ENCODE peak calls at places on chromosomes 7 and 10, in seven cellular contexts. Y, L, Q, E, O, U and R are unnamed samples.

GRCh38 chr7:936131-937054 is 18.1 kb downstream of the ADAP1 start:
- DNase-seq in Y (no peak), O (no peak), U (peak; percentile 83), E (no peak), L (peak; percentile 50), Q (peak; percentile 28), R (peak; percentile 36)

GRCh38 chr10:103295391-103296044 is 18.6 kb downstream of the INA start:
- DNase-seq in Y (no peak), Q (peak; percentile 90), O (no peak), U (no peak), E (no peak), L (no peak), R (peak; percentile 62)

GRCh38 chr10:113525713-113526112 is 27.1 kb upstream of the HABP2 start:
- DNase-seq in L (no peak), O (no peak), Y (no peak), U (no peak), Q (no peak), E (no peak), R (no peak)

GRCh38 chr10:97320480-97321031 is 1.5 kb downstream of the FRAT1 start:
- DNase-seq in E (no peak), Y (no peak), L (no peak), O (peak; percentile 34), U (peak; percentile 20), Q (no peak), R (no peak)

GRCh38 chr10:67011480-67011879 is 85.6 kb downstream of the LRRTM3 start:
- DNase-seq in O (no peak), E (no peak), Y (no peak), L (no peak), Q (no peak), U (no peak), R (no peak)

GRCh38 chr7:98852826-98853225 is 17.0 kb downstream of the TMEM130 start:
- DNase-seq in U (peak; percentile 94), Y (no peak), O (no peak), L (peak; percentile 72), E (no peak), Q (peak; percentile 54), R (no peak)

GRCh38 chr7:98879198-98879988 is 1.1 kb downstream of the TRRAP start:
- DNase-seq in E (no peak), U (peak; percentile 63), O (peak; percentile 49), Y (no peak), L (peak; percentile 74), Q (peak; percentile 17), R (peak; percentile 41)

GRCh38 chr7:121451367-121452073 is 55.4 kb upstream of the FAM3C start:
- DNase-seq in U (no peak), Y (no peak), E (no peak), L (no peak), O (no peak), Q (no peak), R (no peak)

GRCh38 chr7:12220321-12221046 is 9.4 kb downstream of the TMEM106B start:
- DNase-seq in U (no peak), O (no peak), E (no peak), Y (no peak), Q (no peak), L (no peak), R (no peak)

GRCh38 chr10:27995311-27995710 is 3.6 kb downstream of the ODAD2 start:
- DNase-seq in Y (no peak), U (peak; percentile 23), O (no peak), L (peak; percentile 27), Q (no peak), E (peak; percentile 11), R (no peak)

GRCh38 chr7:2761801-2762497 is 73.9 kb downstream of the AMZ1 start:
- DNase-seq in E (no peak), O (no peak), Q (no peak), Y (no peak), U (peak; percentile 92), L (no peak), R (no peak)

GRCh38 chr10:98320476-98321202 is 52.6 kb upstream of the LOXL4 start:
- DNase-seq in E (no peak), L (no peak), Q (no peak), U (no peak), Y (no peak), O (no peak), R (no peak)

GRCh38 chr10:109892885-109893284 is 30.4 kb downstream of the XPNPEP1 start:
- DNase-seq in Q (no peak), L (no peak), Y (no peak), E (peak; percentile 36), O (peak; percentile 35), U (no peak), R (no peak)

GRCh38 chr10:4199196-4199595 is 414.2 kb upstream of the KLF6 start:
- DNase-seq in E (no peak), U (no peak), L (no peak), Y (no peak), Q (no peak), O (no peak), R (no peak)

GRCh38 chr7:91657386-91658120 is 222.9 kb downstream of the MTERF1 start:
- DNase-seq in Y (no peak), O (no peak), Q (no peak), U (peak; percentile 3), E (no peak), L (peak; percentile 88), R (peak; percentile 1)

GRCh38 chr7:815284-816216 is 16.7 kb upstream of the SUN1 start:
- DNase-seq in Q (no peak), U (peak; percentile 66), O (peak; percentile 94), L (peak; percentile 91), E (peak; percentile 80), Y (peak; percentile 80), R (peak; percentile 68)

GRCh38 chr7:91710896-91711295 is 169.6 kb downstream of the MTERF1 start:
- DNase-seq in U (no peak), Q (no peak), L (no peak), Y (no peak), E (no peak), O (no peak), R (no peak)

GRCh38 chr10:75528392-75528791 is 97.0 kb downstream of the LRMDA start:
- DNase-seq in Q (no peak), U (peak; percentile 15), Y (no peak), O (no peak), L (no peak), E (no peak), R (no peak)

GRCh38 chr10:49360271-49361177 is 35.4 kb downstream of the DRGX start:
- DNase-seq in U (peak; percentile 4), Y (no peak), E (no peak), O (peak; percentile 46), L (peak; percentile 86), Q (no peak), R (no peak)

GRCh38 chr10:93954726-93955363 is 38.9 kb upstream of the PLCE1 start:
- DNase-seq in L (no peak), O (no peak), Q (peak; percentile 78), Y (no peak), U (no peak), E (no peak), R (peak; percentile 63)

GRCh38 chr7:140923358-140924006 is 1.2 kb downstream of the BRAF start:
- DNase-seq in U (peak; percentile 31), O (no peak), Y (no peak), L (peak; percentile 39), Q (no peak), E (peak; percentile 15), R (peak; percentile 46)

GRCh38 chr7:138980575-138981285 is 459 bp downstream of the KIAA1549 start:
- DNase-seq in U (peak; percentile 25), L (peak; percentile 38), Y (no peak), O (no peak), E (no peak), Q (no peak), R (peak; percentile 24)

GRCh38 chr7:128941323-128941890 is 3.7 kb downstream of the IRF5 start:
- DNase-seq in U (no peak), O (no peak), Y (no peak), Q (no peak), E (no peak), L (no peak), R (no peak)
- H3K9ac ChIP-seq in U (no peak overlapping the region), O (no peak overlapping the region), Y (no peak overlapping the region), Q (no peak overlapping the region), E (no peak overlapping the region), L (no peak overlapping the region), R (no peak overlapping the region)

GRCh38 chr7:25093268-25093802 is 31.7 kb downstream of the CYCS start:
- DNase-seq in E (peak; percentile 57), Y (no peak), O (peak; percentile 85), Q (peak; percentile 70), L (peak; percentile 89), U (peak; percentile 95), R (peak; percentile 76)

GRCh38 chr7:25087855-25088254 is 37.2 kb downstream of the CYCS start:
- DNase-seq in U (no peak), O (no peak), Y (no peak), E (no peak), Q (no peak), L (no peak), R (no peak)

GRCh38 chr7:25090374-25090773 is 34.7 kb downstream of the CYCS start:
- DNase-seq in L (no peak), U (no peak), Y (no peak), Q (no peak), O (no peak), E (no peak), R (no peak)

GRCh38 chr7:25091129-25091528 is 33.9 kb downstream of the CYCS start:
- DNase-seq in Q (no peak), O (no peak), E (no peak), U (no peak), Y (no peak), L (no peak), R (no peak)

GRCh38 chr7:25091757-25092156 is 33.3 kb downstream of the CYCS start:
- DNase-seq in Y (no peak), U (no peak), Q (no peak), E (no peak), L (no peak), O (no peak), R (no peak)
- H3K27ac ChIP-seq in Y (no peak overlapping the region), U (no peak overlapping the region), Q (no peak overlapping the region), E (no peak overlapping the region), L (no peak overlapping the region), O (no peak overlapping the region), R (no peak overlapping the region)

GRCh38 chr10:21934307-21934706 is 69.2 kb downstream of the DNAJC1 start:
- DNase-seq in Q (peak; percentile 56), Y (no peak), L (no peak), U (no peak), O (no peak), E (no peak), R (peak; percentile 63)

GRCh38 chr10:21935439-21936023 is 68.0 kb downstream of the DNAJC1 start:
- DNase-seq in U (no peak), Y (no peak), E (no peak), Q (no peak), O (no peak), L (no peak), R (no peak)
- H4K8ac ChIP-seq in U (no peak overlapping the region), Y (no peak overlapping the region), E (no peak overlapping the region), Q (no peak overlapping the region), O (no peak overlapping the region), L (no peak overlapping the region), R (no peak overlapping the region)

DNA sequence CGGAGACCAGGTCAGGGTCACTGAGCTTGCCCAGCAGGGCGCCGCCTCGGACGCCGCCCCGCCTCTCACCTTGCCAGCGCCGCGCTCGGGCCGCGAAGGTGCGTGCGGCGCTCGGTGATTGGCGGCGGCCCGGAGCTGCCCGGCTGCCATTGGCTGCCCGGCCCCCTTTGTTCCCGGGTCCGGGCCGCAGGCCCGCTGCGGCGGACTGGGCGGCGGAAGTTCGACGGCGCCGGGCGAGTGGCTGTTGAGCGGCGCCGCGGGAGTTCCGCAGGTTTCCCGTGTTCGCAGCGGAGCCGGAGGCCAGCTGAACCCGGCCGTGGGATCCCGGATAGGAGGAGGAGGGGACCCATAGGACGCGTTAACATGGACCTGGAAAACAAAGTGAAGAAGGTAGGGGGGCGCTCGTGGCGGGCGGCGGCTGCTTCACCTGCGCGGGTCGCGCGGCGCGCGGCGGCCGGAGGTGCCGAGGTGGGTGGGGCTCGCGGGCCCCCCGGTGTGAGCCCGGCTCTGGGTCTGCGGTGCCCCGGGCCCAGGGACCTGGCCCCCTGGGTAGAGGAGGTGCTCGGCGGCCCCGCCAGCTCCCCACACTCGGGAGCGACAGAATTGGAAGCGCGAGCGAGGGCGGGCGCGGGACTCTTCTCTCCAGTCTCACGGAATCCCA is at the start of gene TES:
- DNase-seq in E (peak; percentile 54), Q (peak; percentile 57), U (peak; percentile 91), Y (peak; percentile 51), L (peak; percentile 92), O (peak; percentile 89), R (peak; percentile 63)
- H3K9ac ChIP-seq in E (peak within 1 kb of the TSS; percentile 66), Q (peak within 1 kb of the TSS; percentile 78), U (peak within 1 kb of the TSS; percentile 88), Y (peak within 1 kb of the TSS; percentile 14), L (peak within 1 kb of the TSS; percentile 81), O (peak within 1 kb of the TSS; percentile 50), R (peak within 1 kb of the TSS; percentile 88)